ENCODE peak calls at places on chromosomes 16 and 17, in five cellular contexts. P is K562, Z is SK-N-SH, G is A549, D is GM12878. U is an unnamed sample.

GRCh38 chr16:86562356-86562755 is 4.3 kb upstream of the FOXC2 start:
- DNase-seq in P (no peak), Z (no peak), G (no peak), D (no peak), U (no peak)

GRCh38 chr16:12544477-12545291 is 259.0 kb downstream of the CPPED1 start:
- DNase-seq in P (no peak), Z (no peak), G (no peak), D (no peak), U (no peak)

GRCh38 chr17:76840884-76841775 is 27.1 kb upstream of the MGAT5B start:
- DNase-seq in P (no peak), Z (peak; percentile 67), G (no peak), D (no peak), U (no peak)

GRCh38 chr17:82449883-82450356 is 632 bp downstream of the CYBC1 start:
- DNase-seq in P (no peak), Z (no peak), G (no peak), D (no peak), U (no peak)

GRCh38 chr16:67814567-67814966 is 7.9 kb downstream of the TSNAXIP1 start:
- DNase-seq in P (no peak), Z (no peak), G (no peak), D (no peak), U (no peak)

GRCh38 chr17:66904760-66905637 is 59.5 kb upstream of the CACNG4 start:
- DNase-seq in P (no peak), Z (peak; percentile 81), G (peak; percentile 86), D (no peak), U (peak; percentile 72)

GRCh38 chr17:57305329-57305728 is 49.0 kb downstream of the MSI2 start:
- DNase-seq in P (no peak), Z (no peak), G (no peak), D (no peak), U (no peak)

GRCh38 chr16:56075732-56076131 is 115.6 kb upstream of the GNAO1 start:
- DNase-seq in P (no peak), Z (no peak), G (no peak), D (no peak), U (no peak)

GRCh38 chr16:48541108-48541786 is 68.7 kb downstream of the N4BP1 start:
- DNase-seq in P (no peak), Z (no peak), G (no peak), D (no peak), U (no peak)

GRCh38 chr17:31541559-31541958 is 150.1 kb downstream of the RAB11FIP4 start:
- DNase-seq in P (peak; percentile 43), Z (no peak), G (peak; percentile 42), D (no peak), U (no peak)

GRCh38 chr16:50396770-50397525 is 28.2 kb upstream of the BRD7 start:
- DNase-seq in P (peak; percentile 10), Z (no peak), G (peak; percentile 58), D (no peak), U (peak; percentile 36)

GRCh38 chr17:41417576-41418015 is 6.8 kb downstream of the KRT37 start:
- DNase-seq in P (peak; percentile 16), Z (peak; percentile 36), G (no peak), D (no peak), U (peak; percentile 43)

GRCh38 chr17:79991924-79992656 is 43.6 kb downstream of the TBC1D16 start:
- DNase-seq in P (no peak), Z (no peak), G (peak; percentile 42), D (no peak), U (peak; percentile 38)

GRCh38 chr16:86926695-86927094 is 348.3 kb downstream of the FOXL1 start:
- DNase-seq in P (no peak), Z (no peak), G (no peak), D (no peak), U (no peak)

GRCh38 chr17:80992077-80992947 is 671 bp downstream of the CHMP6 start:
- DNase-seq in P (no peak), Z (peak; percentile 85), G (no peak), D (no peak), U (no peak)

GRCh38 chr16:11142951-11143740 is 112.9 kb downstream of the SOCS1 start:
- DNase-seq in P (no peak), Z (no peak), G (no peak), D (no peak), U (no peak)
- TF ChIP-seq RCOR1 in P (no peak), Z (no peak), G (no peak), D (no peak), U (no peak)

DNA sequence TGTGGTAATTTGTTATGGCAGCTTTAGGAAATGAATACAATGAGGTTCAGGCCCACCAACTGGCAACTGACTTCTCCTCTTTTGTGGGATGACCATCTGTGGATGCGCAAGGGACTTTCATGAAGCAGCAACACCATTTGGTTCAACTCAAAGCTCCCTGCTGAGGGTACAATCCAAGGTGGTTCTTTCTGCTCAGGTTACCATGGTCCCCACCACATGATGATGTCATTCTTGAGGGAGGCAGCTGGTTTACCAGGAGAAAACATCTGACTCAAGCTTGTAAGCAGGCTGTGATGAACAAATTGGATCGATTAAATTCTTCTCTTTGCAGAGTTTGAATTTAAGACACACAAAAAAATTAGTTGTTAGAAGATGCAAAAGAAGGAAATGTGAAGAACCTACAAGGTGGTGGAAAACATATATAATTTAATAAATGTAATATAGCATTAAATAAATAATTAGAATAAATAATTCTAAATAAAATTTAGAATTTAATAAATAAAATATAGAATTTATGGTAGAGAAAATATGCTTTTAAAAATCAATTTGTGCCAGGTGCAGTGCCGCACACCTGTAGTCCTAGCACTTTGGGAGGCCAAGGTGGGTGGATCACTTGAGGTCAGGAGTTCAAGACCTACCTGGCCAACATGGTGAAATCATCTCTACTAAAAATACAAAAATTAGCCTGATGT is 67.6 kb upstream of the ANKFN1 start:
- DNase-seq in P (no peak), Z (no peak), G (no peak), D (no peak), U (no peak)
- TF ChIP-seq RCOR1 in P (no peak), Z (no peak), G (no peak), D (no peak), U (no peak)

GRCh38 chr16:88702364-88703210 is 3.6 kb downstream of the RNF166 start:
- DNase-seq in P (no peak), Z (no peak), G (no peak), D (no peak), U (no peak)

GRCh38 chr16:88705076-88705684 is 1.0 kb downstream of the RNF166 start:
- DNase-seq in P (peak; percentile 52), Z (no peak), G (no peak), D (no peak), U (peak; percentile 34)

GRCh38 chr16:88701541-88702363 is 4.5 kb downstream of the RNF166 start:
- DNase-seq in P (no peak), Z (no peak), G (no peak), D (no peak), U (no peak)

GRCh38 chr16:88705746-88706287 is 391 bp downstream of the RNF166 start:
- DNase-seq in P (peak; percentile 50), Z (no peak), G (no peak), D (no peak), U (no peak)

GRCh38 chr16:88703486-88704309 is 2.5 kb downstream of the RNF166 start:
- DNase-seq in P (no peak), Z (no peak), G (no peak), D (no peak), U (no peak)
- TF ChIP-seq RCOR1 in P (no peak), Z (no peak), G (no peak), D (no peak), U (no peak)

DNA sequence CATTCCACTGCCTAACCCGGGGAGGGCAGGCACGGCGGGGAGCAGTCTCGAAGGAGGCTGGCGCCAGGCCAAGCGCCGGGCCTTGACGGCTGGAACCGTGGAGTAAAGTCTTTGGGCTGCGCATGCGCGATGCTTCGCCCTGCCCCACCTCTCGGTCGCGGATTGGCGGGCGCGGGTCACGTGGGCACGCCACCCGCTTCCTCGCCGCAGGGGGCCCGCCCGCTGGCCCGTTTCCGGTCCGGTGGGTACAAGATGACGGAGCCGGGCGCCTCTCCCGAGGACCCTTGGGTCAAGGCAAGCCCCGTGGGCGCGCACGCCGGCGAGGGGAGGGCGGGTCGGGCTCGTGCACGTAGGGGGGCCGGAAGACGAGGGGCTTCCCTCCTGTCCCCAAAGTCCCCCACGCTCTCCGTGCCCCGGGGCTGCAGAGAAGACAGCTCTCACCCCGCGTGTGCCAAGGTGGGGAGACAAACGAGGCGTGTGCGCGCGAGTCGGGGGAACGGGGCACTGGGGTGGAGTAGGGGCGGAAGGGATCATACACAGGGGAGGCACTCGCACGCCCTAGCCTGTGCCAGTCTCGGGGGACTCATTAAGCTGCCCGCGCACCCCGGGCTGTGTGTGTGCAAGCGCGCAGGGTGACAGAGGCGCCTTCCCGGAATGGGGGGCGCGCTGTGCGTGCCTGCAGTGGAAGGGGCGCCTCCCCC is at the start of gene MLX:
- DNase-seq in P (peak; percentile 97), Z (peak; percentile 100), G (peak; percentile 94), D (peak; percentile 68), U (peak; percentile 85)
- TF ChIP-seq RCOR1 in P (no peak), Z (no peak), G (no peak), D (no peak), U (no peak)

GRCh38 chr17:50649042-50649908 is 14.6 kb downstream of the ABCC3 start:
- DNase-seq in P (peak; percentile 44), Z (no peak), G (peak; percentile 90), D (no peak), U (peak; percentile 64)
- TF ChIP-seq RCOR1 in P (no peak), Z (no peak), G (no peak), D (no peak), U (no peak)

DNA sequence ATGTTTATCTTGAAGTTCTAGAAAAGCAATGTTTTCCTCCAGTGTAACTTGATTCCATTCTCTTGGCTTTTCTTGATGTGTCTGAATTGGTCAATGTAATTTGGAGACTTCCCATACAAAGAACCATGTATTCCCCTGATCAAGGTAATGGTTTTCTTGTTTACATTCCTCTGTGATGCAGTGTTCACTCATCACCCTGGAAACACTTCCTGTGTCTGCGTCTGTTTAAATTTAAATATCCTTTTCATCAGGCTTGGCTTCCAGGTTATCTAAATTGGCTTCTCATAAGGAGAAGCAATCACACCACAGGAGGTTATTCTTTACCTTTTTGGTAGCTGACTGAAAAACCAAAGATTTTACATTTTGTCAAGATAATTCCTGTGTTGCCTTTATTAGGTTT is 237.3 kb upstream of the WSCD1 start:
- DNase-seq in P (no peak), Z (no peak), G (peak; percentile 62), D (no peak), U (peak; percentile 83)
- TF ChIP-seq RCOR1 in P (no peak), Z (no peak), G (no peak), D (no peak), U (no peak)

U was measured in IMR-90.